ENCODE peak calls at places on chromosomes 16 and 17, in seven cellular contexts. W, P, A, Z, U, S and G are unnamed samples. For H3K27me3, the result is how much of the 10 kb centered on the place peaks cover.

GRCh38 chr17:63698886-63699637 is 863 bp downstream of the LIMD2 start:
- DNase-seq in W (peak), P (peak), A (no peak), Z (no peak), U (no peak), S (peak), G (no peak)

GRCh38 chr17:40597168-40598020 is 32.1 kb upstream of the CCR7 start:
- DNase-seq in W (no peak), P (no peak), A (no peak), Z (no peak), U (no peak), S (no peak), G (no peak)

GRCh38 chr17:1001640-1002411 is 4.9 kb downstream of the TIMM22 start:
- DNase-seq in W (no peak), P (peak), A (no peak), Z (no peak), U (no peak), S (peak), G (peak)

GRCh38 chr17:7589204-7589868 is 558 bp downstream of the SOX15 start:
- DNase-seq in W (peak), P (peak), A (no peak), Z (peak), U (peak), S (peak), G (peak)

GRCh38 chr16:275041-275621 is 613 bp downstream of the RGS11 start:
- DNase-seq in W (no peak), P (no peak), A (peak), Z (no peak), U (no peak), S (peak), G (no peak)

GRCh38 chr16:951660-952301 is 19.0 kb downstream of the LMF1 start:
- DNase-seq in W (no peak), P (no peak), A (no peak), Z (no peak), U (no peak), S (no peak), G (no peak)

GRCh38 chr17:35051183-35051578 is 12.3 kb downstream of the RFFL start:
- DNase-seq in W (no peak), P (no peak), A (no peak), Z (no peak), U (no peak), S (no peak), G (no peak)

GRCh38 chr16:51150894-51151320 is at the start of gene SALL1:
- DNase-seq in W (no peak), P (no peak), A (no peak), Z (no peak), U (no peak), S (no peak), G (no peak)

GRCh38 chr16:72847187-72848044 is 200.5 kb downstream of the ZFHX3 start:
- DNase-seq in W (no peak), P (no peak), A (peak), Z (no peak), U (no peak), S (no peak), G (peak)

GRCh38 chr17:30113213-30113612 is 3.4 kb upstream of the NSRP1 start:
- DNase-seq in W (no peak), P (no peak), A (no peak), Z (no peak), U (no peak), S (no peak), G (no peak)

GRCh38 chr16:5056347-5056746 is 9.4 kb downstream of the C16orf89 start:
- DNase-seq in W (no peak), P (no peak), A (peak), Z (no peak), U (no peak), S (no peak), G (peak)

GRCh38 chr16:17331071-17331521 is 139.7 kb downstream of the XYLT1 start:
- DNase-seq in W (peak), P (peak), A (no peak), Z (no peak), U (no peak), S (peak), G (no peak)

GRCh38 chr16:20763461-20764232 is at the start of gene ACSM3:
- DNase-seq in W (no peak), P (peak), A (peak), Z (peak), U (peak), S (no peak), G (peak)

GRCh38 chr17:47674503-47674902 is 19.5 kb upstream of the TBKBP1 start:
- DNase-seq in W (no peak), P (no peak), A (no peak), Z (no peak), U (no peak), S (no peak), G (no peak)

GRCh38 chr17:72843591-72843990 is 248.9 kb downstream of the SLC39A11 start:
- DNase-seq in W (no peak), P (no peak), A (peak), Z (no peak), U (no peak), S (no peak), G (no peak)

GRCh38 chr17:7393613-7394451 is 493 bp downstream of the PLSCR3 start:
- DNase-seq in W (peak), P (no peak), A (peak), Z (no peak), U (no peak), S (peak), G (no peak)

GRCh38 chr17:65537845-65538678 is 23.4 kb downstream of the AXIN2 start:
- DNase-seq in W (no peak), P (no peak), A (no peak), Z (no peak), U (no peak), S (no peak), G (no peak)

GRCh38 chr16:4602330-4602729 is 12.4 kb downstream of the UBALD1 start:
- DNase-seq in W (no peak), P (no peak), A (no peak), Z (no peak), U (no peak), S (no peak), G (no peak)

GRCh38 chr16:24918641-24919040 is 72.9 kb downstream of the SLC5A11 start:
- DNase-seq in W (no peak), P (no peak), A (no peak), Z (no peak), U (no peak), S (no peak), G (no peak)

GRCh38 chr17:34378664-34379101 is 15.7 kb upstream of the CCL1 start:
- DNase-seq in W (no peak), P (no peak), A (no peak), Z (no peak), U (no peak), S (no peak), G (no peak)

GRCh38 chr17:29143894-29144293 is 36.3 kb downstream of the MYO18A start:
- DNase-seq in W (no peak), P (no peak), A (peak), Z (no peak), U (no peak), S (no peak), G (peak)

GRCh38 chr17:18981642-18982424 is 22.7 kb downstream of the FAM83G start:
- DNase-seq in W (no peak), P (no peak), A (no peak), Z (no peak), U (peak), S (peak), G (peak)

GRCh38 chr17:43456661-43457361 is 27.0 kb upstream of the DHX8 start:
- DNase-seq in W (no peak), P (peak), A (no peak), Z (no peak), U (no peak), S (no peak), G (no peak)

GRCh38 chr16:3032624-3033023 is 4.1 kb downstream of the BICDL2 start:
- DNase-seq in W (no peak), P (no peak), A (no peak), Z (no peak), U (no peak), S (no peak), G (no peak)

GRCh38 chr17:40910441-40910841 is 25.4 kb upstream of the KRT20 start:
- DNase-seq in W (no peak), P (no peak), A (no peak), Z (no peak), U (no peak), S (no peak), G (peak)

GRCh38 chr16:9260665-9261064 is 169.2 kb downstream of the HAPSTR1 start:
- DNase-seq in W (peak), P (no peak), A (no peak), Z (no peak), U (peak), S (no peak), G (no peak)

GRCh38 chr17:46911311-46911710 is 11.6 kb upstream of the GOSR2 start:
- DNase-seq in W (no peak), P (no peak), A (no peak), Z (no peak), U (no peak), S (no peak), G (no peak)

GRCh38 chr16:8639694-8640093 is 18.2 kb downstream of the METTL22 start:
- DNase-seq in W (no peak), P (no peak), A (no peak), Z (no peak), U (no peak), S (no peak), G (no peak)

GRCh38 chr17:16342979-16343378 is 10.3 kb downstream of the CENPV start:
- DNase-seq in W (no peak), P (no peak), A (no peak), Z (no peak), U (no peak), S (no peak), G (peak)

GRCh38 chr17:53428913-53429312 is 393.8 kb upstream of the KIF2B start:
- DNase-seq in W (no peak), P (no peak), A (no peak), Z (no peak), U (no peak), S (no peak), G (no peak)

GRCh38 chr17:61926831-61927210 is 961 bp downstream of the INTS2 start:
- DNase-seq in W (no peak), P (no peak), A (no peak), Z (no peak), U (no peak), S (no peak), G (no peak)

GRCh38 chr16:31135535-31136286 is at the start of gene PRSS8:
- DNase-seq in W (no peak), P (no peak), A (peak), Z (peak), U (peak), S (peak), G (no peak)
- H3K4me3 ChIP-seq in W (no peak), P (no peak), A (peak), Z (no peak), U (peak), S (no peak), G (no peak)

GRCh38 chr17:50532452-50533024 is at the start of gene EPN3:
- DNase-seq in W (no peak), P (no peak), A (peak), Z (peak), U (peak), S (no peak), G (no peak)
- H3K27me3 ChIP-seq in W (half or more), P (under half), A (under half), Z (under half), U (under half), S (under half), G (under half)

GRCh38 chr16:89562939-89563338 is 2.5 kb downstream of the RPL13 start:
- DNase-seq in W (no peak), P (no peak), A (no peak), Z (no peak), U (no peak), S (no peak), G (no peak)

GRCh38 chr16:89560413-89561194 is at the start of gene RPL13:
- DNase-seq in W (peak), P (peak), A (peak), Z (peak), U (peak), S (peak), G (peak)

GRCh38 chr16:89563639-89564392 is 3.3 kb downstream of the RPL13 start:
- DNase-seq in W (no peak), P (no peak), A (no peak), Z (no peak), U (no peak), S (no peak), G (no peak)

GRCh38 chr16:89561195-89562026 is 929 bp downstream of the RPL13 start:
- DNase-seq in W (no peak), P (no peak), A (no peak), Z (no peak), U (no peak), S (no peak), G (no peak)

DNA sequence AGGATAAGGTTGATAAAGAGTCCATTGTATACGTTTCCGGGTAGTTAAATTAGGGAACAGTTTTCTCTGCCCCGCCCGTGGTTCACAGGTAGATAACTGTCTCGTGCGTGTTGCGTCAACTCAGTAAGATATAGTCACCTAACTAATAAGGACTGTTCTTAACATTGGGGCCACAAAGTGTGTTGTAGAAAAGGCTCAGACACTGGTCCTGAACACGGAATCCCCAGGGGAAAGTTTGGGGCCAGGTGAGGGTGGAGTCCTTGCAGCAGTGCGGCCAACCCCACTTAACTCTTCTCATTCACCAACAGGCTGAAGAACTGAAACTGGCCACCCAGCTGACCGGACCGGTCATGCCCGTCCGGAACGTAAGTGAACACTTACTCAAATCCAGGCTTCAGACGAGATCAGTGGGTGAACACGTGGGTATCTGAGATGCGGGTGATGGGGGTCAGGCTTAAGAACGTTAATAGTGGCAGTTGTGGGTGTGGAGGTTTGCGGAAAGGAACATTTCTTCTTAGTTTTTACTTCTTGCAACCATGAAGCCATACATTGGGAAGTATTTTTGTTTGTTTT is 1.6 kb downstream of the RPL13 start:
- DNase-seq in W (no peak), P (no peak), A (no peak), Z (no peak), U (no peak), S (no peak), G (no peak)
- H3K4me3 ChIP-seq in W (peak), P (peak), A (peak), Z (peak), U (no peak), S (peak), G (peak)

DNA sequence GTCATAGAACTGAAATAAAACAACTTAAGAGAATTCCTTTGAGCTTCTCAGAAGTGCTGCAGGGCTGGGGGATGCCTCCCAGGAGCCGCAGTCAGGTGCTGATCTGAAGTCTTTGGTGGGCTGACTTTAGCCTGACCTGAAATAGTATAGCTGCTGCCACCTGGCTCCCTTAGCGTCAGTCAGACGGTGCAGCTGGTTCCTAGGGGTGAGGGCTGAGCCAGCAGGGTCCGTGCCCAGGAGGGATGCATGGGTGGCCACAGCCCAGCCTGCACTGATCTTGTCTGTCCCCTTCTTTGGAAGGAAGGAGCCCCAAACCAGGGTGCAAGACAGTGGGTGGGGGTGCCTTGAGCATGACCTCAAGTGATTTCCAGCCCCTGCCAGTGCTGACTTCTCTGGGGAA is 11.5 kb downstream of the MAPT start:
- DNase-seq in W (no peak), P (no peak), A (no peak), Z (no peak), U (no peak), S (no peak), G (no peak)
- H3K27me3 ChIP-seq in W (under half), P (under half), A (under half), Z (under half), U (under half), S (under half), G (under half)

GRCh38 chr17:44989552-44990138 is 21.5 kb upstream of the C1QL1 start:
- DNase-seq in W (no peak), P (no peak), A (no peak), Z (no peak), U (no peak), S (peak), G (no peak)

GRCh38 chr17:44988256-44988942 is 20.3 kb upstream of the C1QL1 start:
- DNase-seq in W (no peak), P (no peak), A (no peak), Z (no peak), U (no peak), S (no peak), G (no peak)

GRCh38 chr17:44987883-44988195 is 19.7 kb upstream of the C1QL1 start:
- DNase-seq in W (no peak), P (no peak), A (no peak), Z (no peak), U (no peak), S (no peak), G (no peak)

GRCh38 chr17:44990994-44991393 is 22.9 kb upstream of the C1QL1 start:
- DNase-seq in W (no peak), P (no peak), A (no peak), Z (no peak), U (no peak), S (no peak), G (no peak)

GRCh38 chr17:44987194-44987882 is 19.2 kb upstream of the C1QL1 start:
- DNase-seq in W (no peak), P (no peak), A (no peak), Z (no peak), U (no peak), S (no peak), G (no peak)
- H3K4me3 ChIP-seq in W (no peak), P (no peak), A (no peak), Z (no peak), U (no peak), S (no peak), G (peak)

DNA sequence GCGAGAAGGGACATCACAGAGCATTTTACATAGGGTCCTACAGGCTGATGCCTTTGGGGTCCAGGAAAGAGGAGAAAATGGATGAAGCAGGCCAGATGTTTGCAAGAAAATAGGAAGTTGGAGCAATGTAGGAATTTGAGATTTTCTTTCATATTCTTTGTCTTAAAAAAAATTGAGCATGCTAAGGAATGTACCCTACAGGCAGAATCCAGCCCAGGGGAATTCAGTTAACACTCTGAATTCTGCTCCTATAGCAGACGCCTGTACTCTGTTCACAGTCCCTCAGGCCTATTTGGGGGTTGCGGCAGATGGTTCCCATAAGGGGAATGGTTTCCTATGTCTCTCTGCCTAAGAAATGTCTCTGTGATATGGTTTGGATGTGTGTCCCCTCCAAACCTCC is 393.7 kb upstream of the C16orf82 start:
- DNase-seq in W (no peak), P (no peak), A (no peak), Z (no peak), U (no peak), S (no peak), G (no peak)
- H3K27me3 ChIP-seq in W (under half), P (under half), A (under half), Z (under half), U (under half), S (under half), G (under half)

GRCh38 chr16:57283214-57283955 is 1.1 kb downstream of the PLLP start:
- DNase-seq in W (no peak), P (no peak), A (peak), Z (no peak), U (peak), S (no peak), G (no peak)
- H3K4me3 ChIP-seq in W (peak), P (no peak), A (peak), Z (peak), U (peak), S (no peak), G (no peak)

GRCh38 chr17:73972056-73972455 is 231.4 kb upstream of the RPL38 start:
- DNase-seq in W (no peak), P (no peak), A (no peak), Z (no peak), U (no peak), S (no peak), G (no peak)

GRCh38 chr17:73976147-73976546 is 227.3 kb upstream of the RPL38 start:
- DNase-seq in W (no peak), P (no peak), A (no peak), Z (no peak), U (no peak), S (no peak), G (no peak)

GRCh38 chr17:73972901-73973300 is 230.6 kb upstream of the RPL38 start:
- DNase-seq in W (no peak), P (no peak), A (no peak), Z (no peak), U (no peak), S (no peak), G (no peak)

GRCh38 chr17:73974536-73974935 is 228.9 kb upstream of the RPL38 start:
- DNase-seq in W (no peak), P (no peak), A (peak), Z (no peak), U (no peak), S (no peak), G (no peak)

DNA sequence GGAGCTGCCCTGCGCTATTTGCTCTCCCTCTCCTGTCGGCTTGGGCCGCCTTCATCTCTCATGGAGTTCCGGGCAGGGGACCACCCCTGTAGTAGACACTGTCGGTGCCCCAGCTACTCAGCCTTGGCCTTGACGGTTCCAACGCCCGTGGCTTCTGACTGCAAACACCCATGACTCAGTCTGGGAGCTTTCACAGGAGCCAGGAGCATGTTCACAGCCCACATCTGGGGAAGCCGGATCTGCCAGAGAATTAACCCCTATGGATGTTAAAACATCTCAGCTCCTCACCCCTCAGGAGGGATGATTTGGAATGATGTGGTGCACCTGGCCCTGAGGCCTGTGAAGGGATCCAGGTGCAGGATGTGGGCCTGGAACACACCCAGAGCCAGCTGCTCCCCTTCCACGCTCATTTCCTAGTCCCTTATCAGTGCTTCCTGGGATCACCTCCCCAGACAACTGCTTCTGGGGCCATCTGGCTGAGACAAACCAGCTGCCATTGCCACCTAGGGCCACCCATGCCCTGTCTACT is 229.5 kb upstream of the RPL38 start:
- DNase-seq in W (peak), P (no peak), A (no peak), Z (no peak), U (peak), S (no peak), G (no peak)
- H3K27me3 ChIP-seq in W (half or more), P (under half), A (under half), Z (under half), U (under half), S (under half), G (under half)